ENCODE peak calls at places on chromosomes 1 and 21, in eight cellular contexts. J is CD8-positive, alpha-beta T cell; B is cardiac muscle cell; V is lung; U is H1; G is neural progenitor cell; S is hepatocyte; Y is pancreas. O is an unnamed sample.

GRCh38 chr1:30738670-30739559 is 15.5 kb upstream of the MATN1 start:
- DNase-seq in U (no peak), J (no peak), B (no peak), V (no peak), Y (no peak), G (no peak), S (no peak), O (no peak)

GRCh38 chr1:32060914-32061313 is 11.8 kb upstream of the TMEM39B start:
- DNase-seq in G (no peak), B (no peak), V (no peak), J (no peak), U (no peak), S (no peak), Y (no peak), O (no peak)

GRCh38 chr1:78165816-78166215 is 120.0 kb downstream of the GIPC2 start:
- DNase-seq in U (no peak), G (no peak), Y (no peak), B (no peak), S (no peak), J (no peak), V (no peak), O (no peak)

GRCh38 chr1:153799016-153799415 is 23.8 kb downstream of the SLC27A3 start:
- DNase-seq in Y (no peak), B (no peak), G (no peak), J (no peak), S (no peak), U (no peak), V (no peak), O (no peak)

GRCh38 chr1:14954210-14954609 is 199.3 kb upstream of the TMEM51 start:
- DNase-seq in S (no peak), G (no peak), U (no peak), B (no peak), V (no peak), J (no peak), Y (no peak), O (no peak)

GRCh38 chr1:89833183-89834077 is 12.6 kb downstream of the LRRC8D start:
- DNase-seq in G (no peak), U (no peak), V (no peak), S (no peak), J (no peak), Y (no peak), B (no peak), O (no peak)

GRCh38 chr1:38741341-38741740 is 118.2 kb downstream of the RRAGC start:
- DNase-seq in V (no peak), G (peak; percentile 37), Y (no peak), U (no peak), S (peak; percentile 55), J (no peak), B (peak; percentile 34), O (no peak)

GRCh38 chr1:221706862-221707582 is 34.9 kb downstream of the DUSP10 start:
- DNase-seq in J (no peak), V (no peak), G (no peak), U (no peak), B (no peak), Y (no peak), S (no peak), O (no peak)

GRCh38 chr1:21368514-21369289 is 71.2 kb upstream of the NBPF3 start:
- DNase-seq in Y (peak; percentile 85), U (peak; percentile 56), V (peak; percentile 78), J (peak; percentile 65), B (peak; percentile 88), S (peak; percentile 91), G (peak; percentile 92), O (peak; percentile 47)

GRCh38 chr1:167482184-167482583 is 36.1 kb downstream of the CD247 start:
- DNase-seq in J (no peak), V (no peak), U (no peak), Y (no peak), G (no peak), S (no peak), B (no peak), O (no peak)

GRCh38 chr1:98075626-98076025 is 154.8 kb upstream of the DPYD start:
- DNase-seq in Y (no peak), B (no peak), U (no peak), V (no peak), S (no peak), G (no peak), J (no peak), O (no peak)

GRCh38 chr1:206030714-206031113 is 7.0 kb upstream of the CTSE start:
- DNase-seq in U (no peak), S (peak; percentile 91), V (peak; percentile 75), B (peak; percentile 89), G (peak; percentile 80), Y (peak; percentile 78), J (peak; percentile 62), O (peak; percentile 36)

GRCh38 chr1:13892671-13893325 is 192.8 kb downstream of the PRDM2 start:
- DNase-seq in J (no peak), Y (peak; percentile 64), G (peak; percentile 58), V (no peak), S (peak; percentile 61), U (no peak), B (peak; percentile 62), O (no peak)

GRCh38 chr1:178004926-178005391 is 35.1 kb upstream of the SEC16B start:
- DNase-seq in B (no peak), G (no peak), J (no peak), U (no peak), Y (no peak), S (no peak), V (no peak), O (no peak)

GRCh38 chr1:69038379-69038778 is 529.3 kb upstream of the LRRC7 start:
- DNase-seq in B (no peak), J (no peak), S (no peak), G (no peak), Y (no peak), V (no peak), U (no peak), O (no peak)

GRCh38 chr1:110714419-110715107 is 39.8 kb upstream of the KCNA3 start:
- DNase-seq in S (no peak), J (no peak), V (no peak), B (no peak), Y (no peak), G (no peak), U (no peak), O (no peak)

GRCh38 chr21:28822882-28823335 is 169.8 kb downstream of the LTN1 start:
- DNase-seq in V (no peak), B (no peak), S (peak; percentile 49), Y (no peak), G (no peak), U (no peak), J (no peak), O (peak; percentile 16)

GRCh38 chr1:8464987-8465386 is 147.1 kb downstream of the SLC45A1 start:
- DNase-seq in G (no peak), J (no peak), Y (no peak), U (no peak), V (no peak), S (no peak), B (no peak), O (no peak)

GRCh38 chr1:65949230-65949626 is 156.5 kb downstream of the PDE4B start:
- DNase-seq in U (no peak), G (no peak), V (no peak), J (no peak), Y (no peak), S (no peak), B (no peak), O (peak; percentile 21)

GRCh38 chr1:234610061-234610581 is at the start of gene IRF2BP2:
- DNase-seq in G (peak; percentile 92), U (no peak), B (peak; percentile 94), V (peak; percentile 75), S (peak; percentile 95), J (peak; percentile 78), Y (peak; percentile 93), O (peak; percentile 74)
- TF ChIP-seq CTCF in G (no peak), U (no peak), B (no peak), V (no peak), S (no peak), J (no peak), Y (no peak), O (peak; percentile 6)

GRCh38 chr1:198169704-198170103 is 12.9 kb downstream of the NEK7 start:
- DNase-seq in B (no peak), S (no peak), Y (no peak), U (no peak), J (no peak), G (no peak), V (no peak), O (no peak)

GRCh38 chr1:198168180-198168579 is 11.4 kb downstream of the NEK7 start:
- DNase-seq in V (no peak), G (no peak), U (no peak), S (no peak), B (no peak), Y (no peak), J (no peak), O (no peak)

GRCh38 chr1:198167436-198167934 is 10.7 kb downstream of the NEK7 start:
- DNase-seq in J (peak; percentile 41), V (no peak), Y (no peak), S (no peak), G (no peak), B (peak; percentile 67), U (no peak), O (no peak)

GRCh38 chr1:198165927-198166647 is 9.3 kb downstream of the NEK7 start:
- DNase-seq in J (no peak), U (no peak), B (no peak), S (no peak), G (peak; percentile 62), Y (no peak), V (no peak), O (no peak)

DNA sequence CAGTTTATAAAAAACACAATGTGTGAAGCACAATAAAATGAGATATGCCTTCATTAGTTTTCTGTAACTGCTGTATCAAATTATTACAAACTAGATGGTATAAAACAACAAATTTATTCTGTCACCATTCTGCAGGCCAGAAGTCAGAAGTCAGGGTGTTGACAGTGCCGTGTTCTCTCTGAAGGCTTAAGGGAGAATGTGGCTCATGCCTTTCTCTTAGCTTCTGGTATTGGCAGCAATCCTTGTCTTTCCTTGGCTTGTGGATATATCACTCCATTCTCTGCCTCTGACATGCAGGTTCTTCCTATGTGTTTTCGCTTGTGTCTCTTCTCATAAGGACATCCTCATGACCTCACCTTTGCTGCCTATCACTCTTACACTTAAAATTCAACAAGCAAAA is 10.1 kb downstream of the NEK7 start:
- DNase-seq in U (no peak), J (no peak), V (no peak), B (peak; percentile 28), G (no peak), Y (no peak), S (no peak), O (no peak)
- H3K4me1 ChIP-seq in U (peaks cover 4% of the 10 kb centered on the region), J (peaks cover 93% of the 10 kb centered on the region), V (peaks cover 7% of the 10 kb centered on the region), B (peaks cover 57% of the 10 kb centered on the region), G (peaks cover 15% of the 10 kb centered on the region), Y (peaks cover 33% of the 10 kb centered on the region), S (peaks cover 32% of the 10 kb centered on the region), O (peaks cover 78% of the 10 kb centered on the region)

GRCh38 chr1:48697066-48697707 is 79.5 kb downstream of the BEND5 start:
- DNase-seq in G (peak; percentile 71), S (peak; percentile 62), V (peak; percentile 58), U (no peak), B (peak; percentile 64), Y (peak; percentile 89), J (peak; percentile 50), O (peak; percentile 70)
- H3K36me3 ChIP-seq in G (no peaks in the 10 kb centered on the region), S (no peaks in the 10 kb centered on the region), V (no peaks in the 10 kb centered on the region), U (no peaks in the 10 kb centered on the region), B (no peaks in the 10 kb centered on the region), Y (no peaks in the 10 kb centered on the region), J (no peaks in the 10 kb centered on the region), O (no peaks in the 10 kb centered on the region)

GRCh38 chr21:45768741-45769049 is 125.2 kb downstream of the PCBP3 start:
- DNase-seq in U (no peak), G (peak; percentile 16), V (no peak), S (no peak), B (no peak), Y (no peak), J (no peak), O (no peak)
- TF ChIP-seq CTCF in U (peak; percentile 59), G (peak; percentile 8), V (no peak), S (no peak), B (peak; percentile 18), Y (no peak), J (no peak), O (no peak)

GRCh38 chr1:51735746-51736254 is 118.9 kb downstream of the OSBPL9 start:
- DNase-seq in B (no peak), J (no peak), G (no peak), U (no peak), S (no peak), V (no peak), Y (no peak), O (no peak)
- H3K4me1 ChIP-seq in B (peaks cover 67% of the 10 kb centered on the region), J (peaks cover 12% of the 10 kb centered on the region), G (peaks cover 27% of the 10 kb centered on the region), U (peaks cover 5% of the 10 kb centered on the region), S (peaks cover 35% of the 10 kb centered on the region), V (peaks cover 6% of the 10 kb centered on the region), Y (peaks cover 75% of the 10 kb centered on the region), O (peaks cover 77% of the 10 kb centered on the region)